ENCODE peak calls at places on chromosomes 2 and 18, in four cellular contexts. One of them, this sample, is unnamed.
A peak's percentile ranks its signal among the peaks of the same experiment; 100 is the strongest.

GRCh38 chr2:101113441-101114267 is 37.5 kb downstream of the TBC1D8 start:
- DNase-seq in K562: no peak
- DNase-seq in HepG2: peak; percentile 88
- DNase-seq in GM12878: no peak
- DNase-seq in this sample: peak; percentile 62

GRCh38 chr2:79219383-79219988 is 59.9 kb upstream of the REG3A start:
- DNase-seq in K562: peak; percentile 58
- DNase-seq in HepG2: peak; percentile 55
- DNase-seq in GM12878: peak; percentile 8
- DNase-seq in this sample: peak; percentile 40

GRCh38 chr2:138949517-138949916 is 169.3 kb upstream of the NXPH2 start:
- DNase-seq in K562: no peak
- DNase-seq in HepG2: no peak
- DNase-seq in GM12878: no peak
- DNase-seq in this sample: no peak

GRCh38 chr2:71618327-71619113 is 165.2 kb downstream of the DYSF start:
- DNase-seq in K562: no peak
- DNase-seq in HepG2: no peak
- DNase-seq in GM12878: no peak
- DNase-seq in this sample: no peak

GRCh38 chr2:64970495-64970894 is 18.7 kb upstream of the SLC1A4 start:
- DNase-seq in K562: no peak
- DNase-seq in HepG2: no peak
- DNase-seq in GM12878: no peak
- DNase-seq in this sample: no peak

GRCh38 chr2:86543335-86543734 is 19.9 kb downstream of the CHMP3 start:
- DNase-seq in K562: no peak
- DNase-seq in HepG2: no peak
- DNase-seq in GM12878: no peak
- DNase-seq in this sample: no peak

GRCh38 chr2:238811765-238812164 is 36.1 kb upstream of the TWIST2 start:
- DNase-seq in K562: no peak
- DNase-seq in HepG2: no peak
- DNase-seq in GM12878: no peak
- DNase-seq in this sample: no peak

GRCh38 chr18:36095936-36096519 is 28.7 kb upstream of the RPRD1A start:
- DNase-seq in K562: peak; percentile 41
- DNase-seq in HepG2: peak; percentile 53
- DNase-seq in GM12878: no peak
- DNase-seq in this sample: peak; percentile 49

GRCh38 chr2:88038263-88039105 is 17.1 kb downstream of the KRCC1 start:
- DNase-seq in K562: no peak
- DNase-seq in HepG2: peak; percentile 74
- DNase-seq in GM12878: no peak
- DNase-seq in this sample: no peak

GRCh38 chr2:54347622-54348021 is 91.6 kb upstream of the TSPYL6 start:
- DNase-seq in K562: no peak
- DNase-seq in HepG2: no peak
- DNase-seq in GM12878: no peak
- DNase-seq in this sample: no peak

GRCh38 chr18:65906621-65907034 is 155.8 kb downstream of the CDH7 start:
- DNase-seq in K562: no peak
- DNase-seq in HepG2: no peak
- DNase-seq in GM12878: no peak
- DNase-seq in this sample: no peak

GRCh38 chr18:48325115-48325670 is 84.0 kb downstream of the ZBTB7C start:
- DNase-seq in K562: no peak
- DNase-seq in HepG2: no peak
- DNase-seq in GM12878: no peak
- DNase-seq in this sample: no peak

GRCh38 chr2:208982831-208983230 is 441.0 kb upstream of the MAP2 start:
- DNase-seq in K562: no peak
- DNase-seq in HepG2: no peak
- DNase-seq in GM12878: no peak
- DNase-seq in this sample: no peak

GRCh38 chr2:31428001-31428418 is 13.5 kb upstream of the XDH start:
- DNase-seq in K562: no peak
- DNase-seq in HepG2: peak; percentile 14
- DNase-seq in GM12878: no peak
- DNase-seq in this sample: no peak

GRCh38 chr2:71686781-71687180 is 233.4 kb downstream of the DYSF start:
- DNase-seq in K562: no peak
- DNase-seq in HepG2: no peak
- DNase-seq in GM12878: no peak
- DNase-seq in this sample: no peak

GRCh38 chr18:79372461-79372860 is 23.3 kb upstream of the NFATC1 start:
- DNase-seq in K562: no peak
- DNase-seq in HepG2: no peak
- DNase-seq in GM12878: no peak
- DNase-seq in this sample: no peak

GRCh38 chr2:17555150-17555549 is 14.7 kb downstream of the VSNL1 start:
- DNase-seq in K562: no peak
- DNase-seq in HepG2: no peak
- DNase-seq in GM12878: no peak
- DNase-seq in this sample: no peak

GRCh38 chr2:17558053-17558452 is 17.6 kb downstream of the VSNL1 start:
- DNase-seq in K562: no peak
- DNase-seq in HepG2: no peak
- DNase-seq in GM12878: no peak
- DNase-seq in this sample: no peak

GRCh38 chr2:17557596-17557995 is 17.1 kb downstream of the VSNL1 start:
- DNase-seq in K562: no peak
- DNase-seq in HepG2: peak; percentile 61
- DNase-seq in GM12878: no peak
- DNase-seq in this sample: no peak

GRCh38 chr2:17558878-17559277 is 18.4 kb downstream of the VSNL1 start:
- DNase-seq in K562: no peak
- DNase-seq in HepG2: no peak
- DNase-seq in GM12878: no peak
- DNase-seq in this sample: no peak
- TF ChIP-seq BHLHE40 in K562: no peak
- TF ChIP-seq BHLHE40 in HepG2: no peak
- TF ChIP-seq BHLHE40 in GM12878: no peak
- TF ChIP-seq BHLHE40 in this sample: no peak

GRCh38 chr2:146579154-146579930 is 1265.5 kb upstream of the ACVR2A start:
- DNase-seq in K562: no peak
- DNase-seq in HepG2: peak; percentile 44
- DNase-seq in GM12878: no peak
- DNase-seq in this sample: no peak
- TF ChIP-seq FOXK2 in K562: no peak
- TF ChIP-seq FOXK2 in HepG2: no peak
- TF ChIP-seq FOXK2 in GM12878: no peak
- TF ChIP-seq FOXK2 in this sample: no peak

GRCh38 chr2:207768168-207768890 is 1.4 kb downstream of the FZD5 start:
- DNase-seq in K562: peak; percentile 22
- DNase-seq in HepG2: peak; percentile 38
- DNase-seq in GM12878: no peak
- DNase-seq in this sample: peak; percentile 33
- TF ChIP-seq BHLHE40 in K562: no peak
- TF ChIP-seq BHLHE40 in HepG2: no peak
- TF ChIP-seq BHLHE40 in GM12878: no peak
- TF ChIP-seq BHLHE40 in this sample: no peak

DNA sequence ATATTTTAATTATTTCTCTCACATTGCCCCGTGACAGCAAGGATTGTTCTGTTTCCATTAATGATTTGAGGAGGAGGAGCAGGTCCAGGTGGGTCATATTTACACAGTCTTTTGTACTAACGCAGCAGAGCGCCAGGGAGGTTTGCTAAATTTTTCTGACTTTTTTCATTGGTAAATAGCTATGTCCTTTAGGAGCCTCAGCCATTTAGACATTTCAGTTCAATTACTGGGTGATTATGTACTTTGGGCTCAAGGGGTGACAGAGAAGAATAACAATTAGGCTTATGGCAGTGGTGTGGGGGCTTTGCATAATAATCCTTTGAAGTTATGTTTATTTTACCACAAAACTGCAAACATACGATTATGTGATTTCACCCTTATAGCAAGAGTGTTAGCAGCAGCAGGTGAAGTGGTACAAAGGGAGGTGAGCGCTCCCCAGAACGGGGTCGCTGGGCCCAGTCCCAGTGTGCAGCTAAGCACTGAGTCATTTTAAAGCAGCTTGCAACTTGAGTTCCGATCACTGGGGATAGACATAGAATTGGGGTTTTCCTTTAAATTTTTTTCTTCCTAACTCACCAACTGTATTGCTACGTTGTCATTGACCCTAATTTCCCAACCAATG is 80.3 kb downstream of the TSHZ1 start:
- DNase-seq in K562: no peak
- DNase-seq in HepG2: peak; percentile 78
- DNase-seq in GM12878: no peak
- DNase-seq in this sample: no peak
- TF ChIP-seq FOXK2 in K562: no peak
- TF ChIP-seq FOXK2 in HepG2: no peak
- TF ChIP-seq FOXK2 in GM12878: no peak
- TF ChIP-seq FOXK2 in this sample: no peak

GRCh38 chr2:237738255-237738654 is 60.3 kb upstream of the RBM44 start:
- DNase-seq in K562: no peak
- DNase-seq in HepG2: no peak
- DNase-seq in GM12878: no peak
- DNase-seq in this sample: no peak

GRCh38 chr2:237737196-237737865 is 61.2 kb upstream of the RBM44 start:
- DNase-seq in K562: no peak
- DNase-seq in HepG2: no peak
- DNase-seq in GM12878: no peak
- DNase-seq in this sample: no peak

GRCh38 chr2:237742191-237742590 is 56.4 kb upstream of the RBM44 start:
- DNase-seq in K562: no peak
- DNase-seq in HepG2: peak; percentile 73
- DNase-seq in GM12878: no peak
- DNase-seq in this sample: no peak

GRCh38 chr2:237736783-237737182 is 61.8 kb upstream of the RBM44 start:
- DNase-seq in K562: no peak
- DNase-seq in HepG2: no peak
- DNase-seq in GM12878: no peak
- DNase-seq in this sample: no peak

GRCh38 chr2:237739101-237739500 is 59.5 kb upstream of the RBM44 start:
- DNase-seq in K562: no peak
- DNase-seq in HepG2: no peak
- DNase-seq in GM12878: no peak
- DNase-seq in this sample: no peak
- TF ChIP-seq BHLHE40 in K562: no peak
- TF ChIP-seq BHLHE40 in HepG2: no peak
- TF ChIP-seq BHLHE40 in GM12878: no peak
- TF ChIP-seq BHLHE40 in this sample: no peak

GRCh38 chr2:135745545-135745944 is 3.9 kb downstream of the UBXN4 start:
- DNase-seq in K562: no peak
- DNase-seq in HepG2: no peak
- DNase-seq in GM12878: no peak
- DNase-seq in this sample: no peak
- TF ChIP-seq FOXK2 in K562: no peak
- TF ChIP-seq FOXK2 in HepG2: no peak
- TF ChIP-seq FOXK2 in GM12878: no peak
- TF ChIP-seq FOXK2 in this sample: no peak

GRCh38 chr2:168462543-168463045 is 6.5 kb downstream of the CERS6 start:
- DNase-seq in K562: no peak
- DNase-seq in HepG2: no peak
- DNase-seq in GM12878: no peak
- DNase-seq in this sample: no peak
- TF ChIP-seq BHLHE40 in K562: no peak
- TF ChIP-seq BHLHE40 in HepG2: no peak
- TF ChIP-seq BHLHE40 in GM12878: no peak
- TF ChIP-seq BHLHE40 in this sample: no peak

GRCh38 chr18:73164430-73164829 is 296.6 kb upstream of the NETO1 start:
- DNase-seq in K562: no peak
- DNase-seq in HepG2: no peak
- DNase-seq in GM12878: no peak
- DNase-seq in this sample: no peak
- TF ChIP-seq FOXK2 in K562: no peak
- TF ChIP-seq FOXK2 in HepG2: no peak
- TF ChIP-seq FOXK2 in GM12878: no peak
- TF ChIP-seq FOXK2 in this sample: no peak

GRCh38 chr2:121185111-121185510 is 99.9 kb downstream of the TFCP2L1 start:
- DNase-seq in K562: no peak
- DNase-seq in HepG2: no peak
- DNase-seq in GM12878: no peak
- DNase-seq in this sample: no peak

GRCh38 chr2:121186261-121186660 is 98.7 kb downstream of the TFCP2L1 start:
- DNase-seq in K562: no peak
- DNase-seq in HepG2: no peak
- DNase-seq in GM12878: no peak
- DNase-seq in this sample: no peak

GRCh38 chr2:121187351-121187921 is 97.6 kb downstream of the TFCP2L1 start:
- DNase-seq in K562: no peak
- DNase-seq in HepG2: no peak
- DNase-seq in GM12878: no peak
- DNase-seq in this sample: no peak

GRCh38 chr2:121184248-121184862 is 100.6 kb downstream of the TFCP2L1 start:
- DNase-seq in K562: no peak
- DNase-seq in HepG2: no peak
- DNase-seq in GM12878: no peak
- DNase-seq in this sample: no peak

GRCh38 chr2:121185571-121186074 is 99.4 kb downstream of the TFCP2L1 start:
- DNase-seq in K562: no peak
- DNase-seq in HepG2: no peak
- DNase-seq in GM12878: no peak
- DNase-seq in this sample: no peak
- TF ChIP-seq BHLHE40 in K562: no peak
- TF ChIP-seq BHLHE40 in HepG2: no peak
- TF ChIP-seq BHLHE40 in GM12878: no peak
- TF ChIP-seq BHLHE40 in this sample: no peak